ENCODE peak calls at places on chromosomes 2 and 18, in four cellular contexts. One of them, this sample, is unnamed.

GRCh38 chr2:232882085-232882484 is 12.0 kb downstream of the SNORC start:
- DNase-seq in activated naive CD8-positive, alpha-beta T cell treated with anti-CD3 and anti-CD28 coated beads, Interleukin-2, amount 50 U/mL, for 24 hours: no peak
- DNase-seq in posterior vena cava: peak
- DNase-seq in GM10248: no peak
- DNase-seq in this sample: no peak

GRCh38 chr2:29281585-29281984 is 166.4 kb downstream of the CLIP4 start:
- DNase-seq in activated naive CD8-positive, alpha-beta T cell treated with anti-CD3 and anti-CD28 coated beads, Interleukin-2, amount 50 U/mL, for 24 hours: no peak
- DNase-seq in posterior vena cava: no peak
- DNase-seq in GM10248: no peak
- DNase-seq in this sample: no peak

GRCh38 chr2:47232738-47233415 is 77.8 kb upstream of the STPG4 start:
- DNase-seq in activated naive CD8-positive, alpha-beta T cell treated with anti-CD3 and anti-CD28 coated beads, Interleukin-2, amount 50 U/mL, for 24 hours: no peak
- DNase-seq in posterior vena cava: no peak
- DNase-seq in GM10248: no peak
- DNase-seq in this sample: no peak

GRCh38 chr2:237726401-237726830 is 72.2 kb upstream of the RBM44 start:
- DNase-seq in activated naive CD8-positive, alpha-beta T cell treated with anti-CD3 and anti-CD28 coated beads, Interleukin-2, amount 50 U/mL, for 24 hours: no peak
- DNase-seq in posterior vena cava: no peak
- DNase-seq in GM10248: no peak
- DNase-seq in this sample: no peak

GRCh38 chr2:37349376-37349775 is 4.9 kb downstream of the QPCT start:
- DNase-seq in activated naive CD8-positive, alpha-beta T cell treated with anti-CD3 and anti-CD28 coated beads, Interleukin-2, amount 50 U/mL, for 24 hours: no peak
- DNase-seq in posterior vena cava: no peak
- DNase-seq in GM10248: no peak
- DNase-seq in this sample: peak

GRCh38 chr2:63545023-63545422 is 43.3 kb downstream of the WDPCP start:
- DNase-seq in activated naive CD8-positive, alpha-beta T cell treated with anti-CD3 and anti-CD28 coated beads, Interleukin-2, amount 50 U/mL, for 24 hours: no peak
- DNase-seq in posterior vena cava: no peak
- DNase-seq in GM10248: no peak
- DNase-seq in this sample: no peak

GRCh38 chr2:187078297-187078696 is 229.3 kb upstream of the ZSWIM2 start:
- DNase-seq in activated naive CD8-positive, alpha-beta T cell treated with anti-CD3 and anti-CD28 coated beads, Interleukin-2, amount 50 U/mL, for 24 hours: no peak
- DNase-seq in posterior vena cava: no peak
- DNase-seq in GM10248: no peak
- DNase-seq in this sample: no peak

GRCh38 chr2:205887637-205888036 is 198.3 kb downstream of the INO80D start:
- DNase-seq in activated naive CD8-positive, alpha-beta T cell treated with anti-CD3 and anti-CD28 coated beads, Interleukin-2, amount 50 U/mL, for 24 hours: no peak
- DNase-seq in posterior vena cava: no peak
- DNase-seq in GM10248: no peak
- DNase-seq in this sample: no peak

GRCh38 chr2:241940329-241940728 is 70.8 kb downstream of the RTP5 start:
- DNase-seq in activated naive CD8-positive, alpha-beta T cell treated with anti-CD3 and anti-CD28 coated beads, Interleukin-2, amount 50 U/mL, for 24 hours: no peak
- DNase-seq in posterior vena cava: no peak
- DNase-seq in GM10248: no peak
- DNase-seq in this sample: no peak

GRCh38 chr2:173090973-173091660 is 15.5 kb downstream of the MAP3K20 start:
- DNase-seq in activated naive CD8-positive, alpha-beta T cell treated with anti-CD3 and anti-CD28 coated beads, Interleukin-2, amount 50 U/mL, for 24 hours: no peak
- DNase-seq in posterior vena cava: no peak
- DNase-seq in GM10248: no peak
- DNase-seq in this sample: no peak

GRCh38 chr2:169659314-169659713 is 34.9 kb downstream of the CFAP210 start:
- DNase-seq in activated naive CD8-positive, alpha-beta T cell treated with anti-CD3 and anti-CD28 coated beads, Interleukin-2, amount 50 U/mL, for 24 hours: no peak
- DNase-seq in posterior vena cava: no peak
- DNase-seq in GM10248: no peak
- DNase-seq in this sample: peak

GRCh38 chr2:226317970-226318369 is 481.6 kb downstream of the IRS1 start:
- DNase-seq in activated naive CD8-positive, alpha-beta T cell treated with anti-CD3 and anti-CD28 coated beads, Interleukin-2, amount 50 U/mL, for 24 hours: no peak
- DNase-seq in posterior vena cava: no peak
- DNase-seq in GM10248: no peak
- DNase-seq in this sample: no peak

GRCh38 chr18:39596891-39597290 is 2031.3 kb upstream of the CELF4 start:
- DNase-seq in activated naive CD8-positive, alpha-beta T cell treated with anti-CD3 and anti-CD28 coated beads, Interleukin-2, amount 50 U/mL, for 24 hours: no peak
- DNase-seq in posterior vena cava: no peak
- DNase-seq in GM10248: no peak
- DNase-seq in this sample: no peak

GRCh38 chr2:187206071-187206470 is 242.0 kb downstream of the CALCRL start:
- DNase-seq in activated naive CD8-positive, alpha-beta T cell treated with anti-CD3 and anti-CD28 coated beads, Interleukin-2, amount 50 U/mL, for 24 hours: no peak
- DNase-seq in posterior vena cava: no peak
- DNase-seq in GM10248: no peak
- DNase-seq in this sample: no peak

GRCh38 chr2:199381531-199381930 is 76.2 kb downstream of the SATB2 start:
- DNase-seq in activated naive CD8-positive, alpha-beta T cell treated with anti-CD3 and anti-CD28 coated beads, Interleukin-2, amount 50 U/mL, for 24 hours: no peak
- DNase-seq in posterior vena cava: no peak
- DNase-seq in GM10248: no peak
- DNase-seq in this sample: no peak

GRCh38 chr2:240434728-240435456 is 571 bp upstream of the GPC1 start:
- DNase-seq in activated naive CD8-positive, alpha-beta T cell treated with anti-CD3 and anti-CD28 coated beads, Interleukin-2, amount 50 U/mL, for 24 hours: peak
- DNase-seq in posterior vena cava: peak
- DNase-seq in GM10248: peak
- DNase-seq in this sample: peak

GRCh38 chr18:40048886-40049650 is 1906.0 kb upstream of the PIK3C3 start:
- DNase-seq in activated naive CD8-positive, alpha-beta T cell treated with anti-CD3 and anti-CD28 coated beads, Interleukin-2, amount 50 U/mL, for 24 hours: no peak
- DNase-seq in posterior vena cava: no peak
- DNase-seq in GM10248: no peak
- DNase-seq in this sample: no peak

GRCh38 chr2:203451686-203452085 is 83.4 kb downstream of the RAPH1 start:
- DNase-seq in activated naive CD8-positive, alpha-beta T cell treated with anti-CD3 and anti-CD28 coated beads, Interleukin-2, amount 50 U/mL, for 24 hours: no peak
- DNase-seq in posterior vena cava: no peak
- DNase-seq in GM10248: no peak
- DNase-seq in this sample: no peak

GRCh38 chr2:117603569-117603968 is 210.9 kb upstream of the DDX18 start:
- DNase-seq in activated naive CD8-positive, alpha-beta T cell treated with anti-CD3 and anti-CD28 coated beads, Interleukin-2, amount 50 U/mL, for 24 hours: no peak
- DNase-seq in posterior vena cava: no peak
- DNase-seq in GM10248: peak
- DNase-seq in this sample: no peak

GRCh38 chr18:6561893-6562292 is 147.2 kb upstream of the L3MBTL4 start:
- DNase-seq in activated naive CD8-positive, alpha-beta T cell treated with anti-CD3 and anti-CD28 coated beads, Interleukin-2, amount 50 U/mL, for 24 hours: no peak
- DNase-seq in posterior vena cava: no peak
- DNase-seq in GM10248: no peak
- DNase-seq in this sample: no peak

GRCh38 chr2:134669731-134670669 is 48.8 kb downstream of the TMEM163 start:
- DNase-seq in activated naive CD8-positive, alpha-beta T cell treated with anti-CD3 and anti-CD28 coated beads, Interleukin-2, amount 50 U/mL, for 24 hours: peak
- DNase-seq in posterior vena cava: no peak
- DNase-seq in GM10248: no peak
- DNase-seq in this sample: no peak

GRCh38 chr2:43251171-43251731 is 24.8 kb upstream of the ZFP36L2 start:
- DNase-seq in activated naive CD8-positive, alpha-beta T cell treated with anti-CD3 and anti-CD28 coated beads, Interleukin-2, amount 50 U/mL, for 24 hours: no peak
- DNase-seq in posterior vena cava: no peak
- DNase-seq in GM10248: no peak
- DNase-seq in this sample: no peak

This sample was measured in germinal center.